ENCODE peak calls at places on chromosomes 4 and X, in ten cellular contexts. One of them, this sample, is unnamed.
A peak's percentile ranks its signal among the peaks of the same experiment; 100 is the strongest.

GRCh38 chrX:47748576-47748975 is 88.1 kb upstream of the ZNF81 start:
- DNase-seq in endothelial cell of umbilical vein: no peak
- DNase-seq in neural progenitor cell: no peak
- DNase-seq in Karpas-422: no peak
- DNase-seq in GM12878: no peak
- DNase-seq in OCI-LY7: no peak
- DNase-seq in astrocyte: no peak
- DNase-seq in HCT116: no peak
- DNase-seq in IMR-90: no peak
- DNase-seq in SK-N-SH: no peak
- DNase-seq in this sample: no peak

GRCh38 chr4:52614241-52614640 is 44.9 kb downstream of the USP46 start:
- DNase-seq in IMR-90: no peak
- DNase-seq in neural progenitor cell: no peak
- DNase-seq in OCI-LY7: no peak
- DNase-seq in GM12878: no peak
- DNase-seq in SK-N-SH: no peak
- DNase-seq in astrocyte: no peak
- DNase-seq in Karpas-422: no peak
- DNase-seq in HCT116: no peak
- DNase-seq in endothelial cell of umbilical vein: no peak
- DNase-seq in this sample: no peak

GRCh38 chrX:112545051-112545450 is 134.7 kb downstream of the LHFPL1 start:
- DNase-seq in astrocyte: peak; percentile 81
- DNase-seq in Karpas-422: no peak
- DNase-seq in SK-N-SH: no peak
- DNase-seq in OCI-LY7: no peak
- DNase-seq in endothelial cell of umbilical vein: no peak
- DNase-seq in HCT116: no peak
- DNase-seq in neural progenitor cell: no peak
- DNase-seq in GM12878: no peak
- DNase-seq in IMR-90: peak; percentile 15
- DNase-seq in this sample: no peak

GRCh38 chrX:133607419-133608348 is 192.4 kb upstream of the GPC4 start:
- DNase-seq in astrocyte: no peak
- DNase-seq in endothelial cell of umbilical vein: no peak
- DNase-seq in OCI-LY7: no peak
- DNase-seq in HCT116: no peak
- DNase-seq in SK-N-SH: no peak
- DNase-seq in neural progenitor cell: no peak
- DNase-seq in IMR-90: no peak
- DNase-seq in Karpas-422: no peak
- DNase-seq in GM12878: no peak
- DNase-seq in this sample: peak; percentile 10

GRCh38 chr4:153809307-153809706 is 20.4 kb upstream of the SFRP2 start:
- DNase-seq in GM12878: peak; percentile 17
- DNase-seq in IMR-90: no peak
- DNase-seq in Karpas-422: no peak
- DNase-seq in neural progenitor cell: no peak
- DNase-seq in astrocyte: no peak
- DNase-seq in OCI-LY7: no peak
- DNase-seq in endothelial cell of umbilical vein: no peak
- DNase-seq in SK-N-SH: no peak
- DNase-seq in HCT116: no peak
- DNase-seq in this sample: no peak

GRCh38 chr4:173226401-173226888 is 57.8 kb downstream of the GALNT7 start:
- DNase-seq in Karpas-422: no peak
- DNase-seq in IMR-90: no peak
- DNase-seq in OCI-LY7: no peak
- DNase-seq in astrocyte: no peak
- DNase-seq in endothelial cell of umbilical vein: no peak
- DNase-seq in SK-N-SH: no peak
- DNase-seq in GM12878: no peak
- DNase-seq in neural progenitor cell: no peak
- DNase-seq in HCT116: no peak
- DNase-seq in this sample: no peak

GRCh38 chr4:122621010-122621616 is at the start of gene IL21:
- DNase-seq in neural progenitor cell: no peak
- DNase-seq in Karpas-422: no peak
- DNase-seq in OCI-LY7: no peak
- DNase-seq in SK-N-SH: no peak
- DNase-seq in astrocyte: no peak
- DNase-seq in GM12878: no peak
- DNase-seq in HCT116: no peak
- DNase-seq in endothelial cell of umbilical vein: no peak
- DNase-seq in IMR-90: no peak
- DNase-seq in this sample: no peak

GRCh38 chrX:45258741-45259402 is 58.2 kb upstream of the DIPK2B start:
- DNase-seq in neural progenitor cell: no peak
- DNase-seq in HCT116: no peak
- DNase-seq in GM12878: no peak
- DNase-seq in IMR-90: no peak
- DNase-seq in astrocyte: no peak
- DNase-seq in OCI-LY7: peak; percentile 20
- DNase-seq in Karpas-422: no peak
- DNase-seq in endothelial cell of umbilical vein: no peak
- DNase-seq in SK-N-SH: no peak
- DNase-seq in this sample: no peak

GRCh38 chr4:94947681-94948108 is 189.9 kb downstream of the BMPR1B start:
- DNase-seq in IMR-90: no peak
- DNase-seq in HCT116: no peak
- DNase-seq in SK-N-SH: no peak
- DNase-seq in endothelial cell of umbilical vein: no peak
- DNase-seq in Karpas-422: no peak
- DNase-seq in neural progenitor cell: peak; percentile 8
- DNase-seq in astrocyte: no peak
- DNase-seq in OCI-LY7: no peak
- DNase-seq in GM12878: no peak
- DNase-seq in this sample: peak; percentile 40

GRCh38 chr4:4268753-4269152 is 20.7 kb upstream of the TMEM128 start:
- DNase-seq in SK-N-SH: no peak
- DNase-seq in GM12878: no peak
- DNase-seq in OCI-LY7: no peak
- DNase-seq in Karpas-422: no peak
- DNase-seq in endothelial cell of umbilical vein: no peak
- DNase-seq in HCT116: no peak
- DNase-seq in neural progenitor cell: no peak
- DNase-seq in IMR-90: no peak
- DNase-seq in astrocyte: no peak
- DNase-seq in this sample: no peak

GRCh38 chrX:57519578-57520118 is 72.2 kb upstream of the ZXDB start:
- DNase-seq in SK-N-SH: no peak
- DNase-seq in GM12878: no peak
- DNase-seq in OCI-LY7: no peak
- DNase-seq in Karpas-422: no peak
- DNase-seq in HCT116: no peak
- DNase-seq in astrocyte: no peak
- DNase-seq in IMR-90: no peak
- DNase-seq in neural progenitor cell: no peak
- DNase-seq in endothelial cell of umbilical vein: no peak
- DNase-seq in this sample: no peak

GRCh38 chr4:113958766-113959540 is 20.5 kb downstream of the ARSJ start:
- DNase-seq in Karpas-422: no peak
- DNase-seq in neural progenitor cell: no peak
- DNase-seq in HCT116: peak; percentile 90
- DNase-seq in endothelial cell of umbilical vein: peak; percentile 95
- DNase-seq in SK-N-SH: no peak
- DNase-seq in OCI-LY7: no peak
- DNase-seq in GM12878: no peak
- DNase-seq in IMR-90: peak; percentile 97
- DNase-seq in astrocyte: peak; percentile 95
- DNase-seq in this sample: no peak

GRCh38 chr4:76704133-76704881 is 193.6 kb downstream of the SOWAHB start:
- DNase-seq in OCI-LY7: no peak
- DNase-seq in endothelial cell of umbilical vein: peak; percentile 75
- DNase-seq in HCT116: peak; percentile 68
- DNase-seq in IMR-90: peak; percentile 81
- DNase-seq in Karpas-422: no peak
- DNase-seq in neural progenitor cell: no peak
- DNase-seq in astrocyte: peak; percentile 69
- DNase-seq in SK-N-SH: no peak
- DNase-seq in GM12878: no peak
- DNase-seq in this sample: peak; percentile 64

GRCh38 chr4:133146574-133147198 is 2.4 kb upstream of the PCDH10 start:
- DNase-seq in SK-N-SH: peak; percentile 52
- DNase-seq in HCT116: no peak
- DNase-seq in GM12878: no peak
- DNase-seq in OCI-LY7: no peak
- DNase-seq in Karpas-422: no peak
- DNase-seq in IMR-90: peak; percentile 40
- DNase-seq in neural progenitor cell: peak; percentile 80
- DNase-seq in astrocyte: peak; percentile 36
- DNase-seq in endothelial cell of umbilical vein: peak; percentile 88
- DNase-seq in this sample: peak; percentile 87

GRCh38 chr4:24175707-24176106 is 285.9 kb upstream of the PPARGC1A start:
- DNase-seq in GM12878: no peak
- DNase-seq in OCI-LY7: no peak
- DNase-seq in Karpas-422: no peak
- DNase-seq in HCT116: no peak
- DNase-seq in astrocyte: no peak
- DNase-seq in neural progenitor cell: no peak
- DNase-seq in IMR-90: no peak
- DNase-seq in endothelial cell of umbilical vein: no peak
- DNase-seq in SK-N-SH: no peak
- DNase-seq in this sample: no peak
- H3K4me1 ChIP-seq in GM12878: no peaks in the 10 kb centered on the region
- H3K4me1 ChIP-seq in OCI-LY7: no peaks in the 10 kb centered on the region
- H3K4me1 ChIP-seq in Karpas-422: no peaks in the 10 kb centered on the region
- H3K4me1 ChIP-seq in HCT116: no peaks in the 10 kb centered on the region
- H3K4me1 ChIP-seq in astrocyte: no peaks in the 10 kb centered on the region
- H3K4me1 ChIP-seq in neural progenitor cell: peaks cover 9% of the 10 kb centered on the region
- H3K4me1 ChIP-seq in IMR-90: no peaks in the 10 kb centered on the region
- H3K4me1 ChIP-seq in endothelial cell of umbilical vein: no peaks in the 10 kb centered on the region
- H3K4me1 ChIP-seq in SK-N-SH: no peaks in the 10 kb centered on the region
- H3K4me1 ChIP-seq in this sample: no peaks in the 10 kb centered on the region

DNA sequence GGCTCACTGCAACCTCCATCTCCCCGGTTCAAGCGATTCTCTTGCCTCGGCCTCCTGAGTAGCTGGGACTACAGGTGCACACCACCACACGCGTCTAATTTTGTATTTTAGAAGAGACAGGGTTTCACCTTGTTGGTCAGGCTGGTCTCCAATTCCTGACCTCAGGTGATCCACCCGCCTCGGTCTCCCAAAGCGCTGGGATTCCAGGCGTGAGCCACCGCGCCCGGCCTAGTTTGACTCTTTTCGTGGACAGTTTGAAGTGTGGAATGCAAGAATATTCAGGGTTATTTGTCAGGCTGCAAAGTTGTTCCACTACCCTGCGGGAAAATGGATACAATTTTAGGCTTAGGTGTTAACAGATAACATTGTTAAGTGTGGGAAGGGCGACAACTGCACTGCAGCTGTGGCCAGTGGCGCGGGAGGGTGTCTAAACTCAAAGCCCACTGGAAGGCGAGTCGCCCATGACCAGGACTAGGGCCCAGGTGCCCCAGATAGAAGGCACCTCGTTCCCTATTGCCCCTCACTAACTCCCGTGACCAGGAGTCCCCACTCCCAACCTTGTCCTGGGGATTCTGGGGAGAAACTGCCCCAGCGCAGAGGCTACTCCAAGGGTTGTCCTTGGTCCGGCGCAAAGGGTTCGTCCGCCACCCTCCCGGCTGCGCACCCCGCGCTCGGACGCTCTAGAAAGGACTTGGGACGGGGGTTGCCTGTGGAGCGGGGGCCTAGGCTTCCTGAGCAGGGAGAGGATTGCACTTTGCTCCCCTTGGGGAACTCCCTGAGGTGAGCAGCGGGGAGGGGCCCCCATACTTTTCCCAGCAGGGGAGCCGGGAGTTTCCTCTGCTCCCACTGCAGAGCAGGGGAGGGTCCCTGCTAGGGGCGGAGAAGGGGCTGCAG is 1.1 kb upstream of the CD99 start:
- DNase-seq in astrocyte: no peak
- DNase-seq in neural progenitor cell: peak; percentile 30
- DNase-seq in OCI-LY7: no peak
- DNase-seq in SK-N-SH: peak; percentile 39
- DNase-seq in GM12878: no peak
- DNase-seq in Karpas-422: no peak
- DNase-seq in IMR-90: no peak
- DNase-seq in HCT116: no peak
- DNase-seq in endothelial cell of umbilical vein: no peak
- DNase-seq in this sample: peak; percentile 58
- H3K4me3 ChIP-seq in astrocyte: peak overlapping the region; percentile 3
- H3K4me3 ChIP-seq in neural progenitor cell: peak overlapping the region; percentile 65
- H3K4me3 ChIP-seq in OCI-LY7: peak overlapping the region; percentile 77
- H3K4me3 ChIP-seq in SK-N-SH: no peak overlapping the region
- H3K4me3 ChIP-seq in GM12878: no peak overlapping the region
- H3K4me3 ChIP-seq in Karpas-422: no peak overlapping the region
- H3K4me3 ChIP-seq in IMR-90: no peak overlapping the region
- H3K4me3 ChIP-seq in HCT116: peak overlapping the region; percentile 75
- H3K4me3 ChIP-seq in endothelial cell of umbilical vein: peak overlapping the region; percentile 76
- H3K4me3 ChIP-seq in this sample: peak overlapping the region; percentile 87

DNA sequence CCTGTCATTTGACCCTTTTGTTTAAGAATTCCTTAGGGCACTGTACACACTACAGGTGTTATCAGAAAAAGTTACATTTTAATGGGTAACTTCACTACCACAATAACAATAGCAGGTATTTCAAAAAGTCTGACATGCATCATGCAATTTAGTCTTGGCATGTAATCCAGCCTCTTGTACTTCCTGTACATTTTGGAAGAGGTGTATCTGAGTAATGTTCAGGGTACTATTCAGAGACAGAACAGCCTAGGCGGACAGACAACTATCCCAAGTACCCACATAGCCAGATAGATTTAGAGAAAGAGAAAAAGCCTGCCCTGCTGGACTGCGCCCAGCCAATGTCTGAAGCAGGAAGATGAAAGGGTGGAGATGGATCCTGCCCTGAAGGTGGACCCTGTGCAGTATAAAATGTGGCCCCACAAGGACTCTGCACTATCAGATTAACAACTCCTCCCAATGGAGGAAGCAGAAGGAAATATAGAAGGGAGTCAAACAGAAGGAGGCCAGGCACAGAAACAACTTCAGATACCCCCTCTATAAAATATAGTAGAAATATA is 8.5 kb downstream of the UGT2B7 start:
- DNase-seq in HCT116: no peak
- DNase-seq in Karpas-422: no peak
- DNase-seq in endothelial cell of umbilical vein: no peak
- DNase-seq in OCI-LY7: no peak
- DNase-seq in neural progenitor cell: no peak
- DNase-seq in SK-N-SH: no peak
- DNase-seq in astrocyte: no peak
- DNase-seq in GM12878: no peak
- DNase-seq in IMR-90: no peak
- DNase-seq in this sample: no peak
- H2AFZ ChIP-seq in HCT116: no peak overlapping the region
- H2AFZ ChIP-seq in Karpas-422: no peak overlapping the region
- H2AFZ ChIP-seq in endothelial cell of umbilical vein: no peak overlapping the region
- H2AFZ ChIP-seq in OCI-LY7: no peak overlapping the region
- H2AFZ ChIP-seq in neural progenitor cell: no peak overlapping the region
- H2AFZ ChIP-seq in SK-N-SH: no peak overlapping the region
- H2AFZ ChIP-seq in astrocyte: no peak overlapping the region
- H2AFZ ChIP-seq in GM12878: no peak overlapping the region
- H2AFZ ChIP-seq in IMR-90: no peak overlapping the region
- H2AFZ ChIP-seq in this sample: no peak overlapping the region

DNA sequence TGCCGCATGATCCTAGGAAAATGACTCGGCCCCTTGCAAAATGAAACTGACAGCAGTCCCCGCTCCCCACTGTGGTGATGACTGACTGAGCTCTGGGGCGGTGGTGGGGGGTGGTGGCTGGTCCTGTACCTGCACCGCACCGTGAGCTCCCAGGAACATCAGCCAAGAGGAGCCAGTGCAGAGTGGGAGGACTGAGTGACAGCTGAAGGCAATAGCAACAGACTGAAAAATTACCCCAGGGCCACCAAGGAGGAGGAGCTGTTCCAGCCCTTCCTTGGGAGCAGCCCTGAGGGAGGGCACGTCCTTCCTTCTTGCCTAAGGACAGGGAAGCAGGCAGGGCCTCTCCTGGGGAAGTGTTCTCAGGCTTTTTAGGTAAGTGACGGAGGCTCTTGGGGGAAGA is 2.4 kb upstream of the C4orf50 start:
- DNase-seq in HCT116: no peak
- DNase-seq in neural progenitor cell: no peak
- DNase-seq in astrocyte: no peak
- DNase-seq in GM12878: no peak
- DNase-seq in Karpas-422: no peak
- DNase-seq in OCI-LY7: no peak
- DNase-seq in IMR-90: no peak
- DNase-seq in endothelial cell of umbilical vein: no peak
- DNase-seq in SK-N-SH: no peak
- DNase-seq in this sample: no peak
- H3K4me1 ChIP-seq in HCT116: no peaks in the 10 kb centered on the region
- H3K4me1 ChIP-seq in neural progenitor cell: peaks cover 4% of the 10 kb centered on the region
- H3K4me1 ChIP-seq in astrocyte: no peaks in the 10 kb centered on the region
- H3K4me1 ChIP-seq in GM12878: no peaks in the 10 kb centered on the region
- H3K4me1 ChIP-seq in Karpas-422: peaks cover 5% of the 10 kb centered on the region
- H3K4me1 ChIP-seq in OCI-LY7: no peaks in the 10 kb centered on the region
- H3K4me1 ChIP-seq in IMR-90: no peaks in the 10 kb centered on the region
- H3K4me1 ChIP-seq in endothelial cell of umbilical vein: no peaks in the 10 kb centered on the region
- H3K4me1 ChIP-seq in SK-N-SH: no peaks in the 10 kb centered on the region
- H3K4me1 ChIP-seq in this sample: no peaks in the 10 kb centered on the region

This sample was measured in GM23338.